ENCODE peak calls at places on chromosomes 2 and 18, in six cellular contexts. G is heart right ventricle; P is CD8-positive, alpha-beta T cell; Y is DND-41; L is choroid plexus epithelial cell; C is psoas muscle. S is an unnamed sample.
A peak's percentile ranks its signal among the peaks of the same experiment; 100 is the strongest.

GRCh38 chr2:149427371-149427770 is 97.0 kb downstream of the LYPD6 start:
- DNase-seq in P (no peak), L (no peak), G (no peak), C (no peak), Y (no peak), S (no peak)

GRCh38 chr2:112686348-112687217 is 34.2 kb upstream of the NT5DC4 start:
- DNase-seq in Y (peak; percentile 37), C (no peak), G (no peak), P (no peak), L (no peak), S (no peak)

GRCh38 chr2:150020937-150021673 is 433.5 kb upstream of the MMADHC start:
- DNase-seq in C (no peak), P (no peak), G (no peak), Y (no peak), L (no peak), S (no peak)

GRCh38 chr2:202545523-202545922 is 89.2 kb upstream of the FAM117B start:
- DNase-seq in C (no peak), G (no peak), L (no peak), Y (no peak), P (no peak), S (no peak)

GRCh38 chr2:233068762-233069418 is 8.7 kb downstream of the INPP5D start:
- DNase-seq in Y (no peak), P (no peak), L (no peak), G (no peak), C (no peak), S (no peak)

GRCh38 chr2:85273732-85274731 is 53.8 kb downstream of the TGOLN2 start:
- DNase-seq in Y (no peak), G (no peak), P (no peak), C (peak; percentile 42), L (peak; percentile 82), S (peak; percentile 77)

GRCh38 chr2:38386377-38386776 is 9.3 kb upstream of the ATL2 start:
- DNase-seq in P (no peak), G (no peak), Y (no peak), L (no peak), C (no peak), S (no peak)

GRCh38 chr2:16412321-16413030 is 253.2 kb downstream of the CYRIA start:
- DNase-seq in L (no peak), C (no peak), G (no peak), Y (no peak), P (no peak), S (no peak)

GRCh38 chr18:13440277-13441248 is 222.0 kb downstream of the LDLRAD4 start:
- DNase-seq in P (no peak), C (no peak), G (no peak), Y (no peak), L (peak; percentile 72), S (no peak)

GRCh38 chr2:241966671-241967070 is 97.1 kb downstream of the RTP5 start:
- DNase-seq in P (no peak), L (no peak), C (no peak), G (no peak), Y (no peak), S (no peak)

GRCh38 chr2:86764661-86765307 is 25.9 kb downstream of the CD8A start:
- DNase-seq in C (no peak), G (no peak), P (peak; percentile 57), Y (peak; percentile 46), L (peak; percentile 75), S (peak; percentile 48)

GRCh38 chr2:3974765-3975164 is 271.4 kb downstream of the DCDC2C start:
- DNase-seq in L (no peak), C (no peak), P (no peak), Y (no peak), G (no peak), S (no peak)

GRCh38 chr2:121178730-121179129 is 106.3 kb downstream of the TFCP2L1 start:
- DNase-seq in Y (no peak), C (no peak), P (no peak), L (no peak), G (no peak), S (no peak)

GRCh38 chr2:202127793-202128215 is 54.7 kb downstream of the KIAA2012 start:
- DNase-seq in C (no peak), P (no peak), G (no peak), Y (no peak), L (no peak), S (no peak)

GRCh38 chr18:75244336-75244735 is 33.7 kb downstream of the TSHZ1 start:
- DNase-seq in Y (peak; percentile 27), P (no peak), L (no peak), G (no peak), C (no peak), S (peak; percentile 12)

GRCh38 chr2:10273215-10274175 is 29.2 kb upstream of the HPCAL1 start:
- DNase-seq in C (no peak), G (no peak), Y (no peak), L (no peak), P (no peak), S (no peak)

GRCh38 chr2:43519711-43520221 is 76.1 kb downstream of the THADA start:
- DNase-seq in L (peak; percentile 95), C (no peak), Y (no peak), P (no peak), G (no peak), S (peak; percentile 98)

GRCh38 chr2:158996378-158996993 is 28.0 kb downstream of the TANC1 start:
- DNase-seq in Y (no peak), P (no peak), G (no peak), L (no peak), C (no peak), S (no peak)

GRCh38 chr2:229387815-229388214 is 116.7 kb upstream of the PID1 start:
- DNase-seq in P (no peak), Y (no peak), L (peak; percentile 29), G (no peak), C (no peak), S (peak; percentile 24)

GRCh38 chr2:9336534-9337354 is 86.6 kb downstream of the ITGB1BP1 start:
- DNase-seq in Y (peak; percentile 34), C (no peak), P (no peak), L (peak; percentile 98), G (peak; percentile 68), S (peak; percentile 94)

GRCh38 chr2:28507806-28508764 is 12.2 kb downstream of the PLB1 start:
- DNase-seq in L (peak; percentile 10), G (no peak), Y (no peak), P (peak; percentile 11), C (no peak), S (no peak)

GRCh38 chr18:3062798-3063563 is 50.0 kb upstream of the LPIN2 start:
- DNase-seq in Y (peak; percentile 78), C (peak; percentile 59), G (peak; percentile 61), L (peak; percentile 56), P (peak; percentile 66), S (peak; percentile 28)

GRCh38 chr2:25207078-25207545 is 38.7 kb upstream of the POMC start:
- DNase-seq in G (no peak), P (peak; percentile 30), C (no peak), Y (peak; percentile 43), L (no peak), S (no peak)

GRCh38 chr18:2451556-2451955 is 119.7 kb downstream of the METTL4 start:
- DNase-seq in L (no peak), G (no peak), Y (no peak), P (no peak), C (no peak), S (no peak)

GRCh38 chr2:103656558-103656957 is 894.7 kb downstream of the TMEM182 start:
- DNase-seq in Y (no peak), P (no peak), L (no peak), C (no peak), G (no peak), S (no peak)

GRCh38 chr2:121192576-121192975 is 92.4 kb downstream of the TFCP2L1 start:
- DNase-seq in Y (no peak), C (no peak), L (no peak), P (no peak), G (no peak), S (no peak)

GRCh38 chr18:4581966-4582365 is 126.9 kb upstream of the DLGAP1 start:
- DNase-seq in C (no peak), P (no peak), Y (no peak), L (no peak), G (no peak), S (no peak)

DNA sequence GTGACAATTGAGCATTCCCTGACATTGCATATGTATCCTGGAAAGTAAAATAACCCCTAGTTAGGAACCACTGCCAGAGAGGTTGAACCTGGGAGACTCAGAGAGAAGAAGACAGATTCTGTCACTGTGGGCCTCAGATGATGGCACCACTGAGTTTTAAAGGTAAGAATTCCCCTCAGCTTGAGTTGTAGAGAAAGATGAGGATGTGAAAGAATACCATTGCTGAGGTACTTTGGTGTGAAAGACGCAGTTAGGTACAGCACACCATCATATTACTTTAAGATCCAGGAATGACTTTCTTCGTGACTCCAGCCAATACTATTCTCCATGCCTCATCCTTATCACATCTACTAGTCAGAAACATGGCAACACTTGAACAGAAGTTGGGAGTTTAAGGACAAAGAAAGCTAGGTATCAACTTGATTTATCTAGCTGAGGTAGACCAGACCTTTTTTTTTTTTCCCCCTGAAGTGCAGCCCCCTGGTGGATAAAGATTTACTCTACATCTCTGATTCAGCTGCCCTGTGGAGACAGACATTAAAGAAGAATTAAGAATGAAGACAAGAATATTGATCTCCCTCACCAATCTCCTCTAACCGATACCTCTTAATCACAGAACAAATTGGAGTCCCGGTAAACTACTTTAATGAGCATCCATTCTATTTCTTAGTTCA is 630.5 kb upstream of the FANCL start:
- DNase-seq in G (no peak), Y (no peak), L (peak; percentile 16), C (no peak), P (no peak), S (no peak)
- TF ChIP-seq CTCF in G (no peak), Y (peak; percentile 39), L (peak; percentile 41), C (no peak), P (no peak), S (peak; percentile 21)

DNA sequence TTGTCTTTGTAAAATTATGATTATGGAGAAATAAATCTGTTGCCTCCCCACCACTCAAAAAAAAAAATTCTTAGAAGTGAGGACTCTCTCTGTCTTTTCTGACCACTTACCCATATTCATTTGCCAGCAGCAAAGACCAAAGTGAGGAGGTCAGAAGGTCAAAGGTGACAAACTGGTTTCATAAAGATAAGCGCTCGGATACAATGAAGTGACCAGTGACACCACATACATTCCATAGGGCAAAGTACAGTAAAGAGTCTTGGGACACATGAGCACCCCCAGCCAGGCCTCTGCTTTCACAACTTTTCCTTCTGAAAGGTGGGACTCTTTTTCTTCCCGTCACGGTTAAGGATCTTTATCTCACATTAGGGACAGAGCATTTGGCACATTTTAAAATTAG is 75.9 kb upstream of the TCF4 start:
- DNase-seq in L (no peak), G (no peak), P (no peak), Y (no peak), C (no peak), S (no peak)
- H3K4me3 ChIP-seq in L (no peak overlapping the region), G (no peak overlapping the region), P (no peak overlapping the region), Y (no peak overlapping the region), C (no peak overlapping the region), S (no peak overlapping the region)

DNA sequence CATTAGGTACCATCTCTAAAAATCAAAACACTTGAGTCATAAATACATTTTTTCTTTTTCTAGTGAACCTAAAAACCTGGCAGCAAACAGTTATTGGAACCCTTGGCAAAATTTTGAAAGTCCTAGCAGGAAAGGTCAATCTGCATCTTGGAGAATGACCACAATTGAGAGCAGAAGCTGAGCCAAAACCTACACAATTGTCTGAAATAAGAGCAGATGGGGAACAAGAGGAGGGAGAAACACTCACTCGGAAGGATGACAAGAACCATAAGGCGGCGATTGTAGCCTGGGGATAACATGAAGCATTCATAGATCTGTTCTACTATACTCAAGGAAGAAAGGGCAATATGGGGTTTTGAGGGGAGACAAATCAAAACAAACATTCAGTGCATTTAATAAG is 117.0 kb downstream of the CHN1 start:
- DNase-seq in Y (no peak), G (no peak), P (no peak), C (no peak), L (peak; percentile 21), S (peak; percentile 33)
- TF ChIP-seq CTCF in Y (no peak), G (no peak), P (no peak), C (no peak), L (no peak), S (no peak)

GRCh38 chr18:23572570-23572969 is 13.7 kb downstream of the NPC1 start:
- DNase-seq in Y (no peak), G (no peak), C (no peak), L (no peak), P (no peak), S (no peak)
- H3K4me3 ChIP-seq in Y (no peak overlapping the region), G (no peak overlapping the region), C (no peak overlapping the region), L (no peak overlapping the region), P (no peak overlapping the region), S (no peak overlapping the region)